ENCODE peak calls at places on chromosomes 16 and 17, in ten cellular contexts. One of them, this sample, is unnamed. For H3K4me1, the result is how much of the 10 kb centered on the place peaks cover.

GRCh38 chr16:29909398-29909797 is 9.1 kb downstream of the ASPHD1 start:
- DNase-seq in heart right ventricle: no peak
- DNase-seq in left ventricle myocardium inferior: no peak
- DNase-seq in vagina: no peak
- DNase-seq in GM23248: peak
- DNase-seq in right lobe of liver: no peak
- DNase-seq in heart left ventricle: no peak
- DNase-seq in right cardiac atrium: no peak
- DNase-seq in uterus: no peak
- DNase-seq in transverse colon: no peak
- DNase-seq in this sample: no peak

GRCh38 chr17:82356028-82356427 is 3.0 kb upstream of the TEX19 start:
- DNase-seq in heart right ventricle: no peak
- DNase-seq in left ventricle myocardium inferior: no peak
- DNase-seq in vagina: peak
- DNase-seq in GM23248: no peak
- DNase-seq in right lobe of liver: no peak
- DNase-seq in heart left ventricle: no peak
- DNase-seq in right cardiac atrium: no peak
- DNase-seq in uterus: no peak
- DNase-seq in transverse colon: no peak
- DNase-seq in this sample: no peak

GRCh38 chr16:81140930-81141780 is 45.0 kb upstream of the GCSH start:
- DNase-seq in heart right ventricle: no peak
- DNase-seq in left ventricle myocardium inferior: no peak
- DNase-seq in vagina: no peak
- DNase-seq in GM23248: peak
- DNase-seq in right lobe of liver: no peak
- DNase-seq in heart left ventricle: no peak
- DNase-seq in right cardiac atrium: no peak
- DNase-seq in uterus: no peak
- DNase-seq in transverse colon: no peak
- DNase-seq in this sample: no peak

GRCh38 chr17:45052052-45052772 is 780 bp upstream of the DCAKD start:
- DNase-seq in heart right ventricle: peak
- DNase-seq in left ventricle myocardium inferior: no peak
- DNase-seq in vagina: no peak
- DNase-seq in GM23248: peak
- DNase-seq in right lobe of liver: peak
- DNase-seq in heart left ventricle: no peak
- DNase-seq in right cardiac atrium: peak
- DNase-seq in uterus: peak
- DNase-seq in transverse colon: peak
- DNase-seq in this sample: no peak

GRCh38 chr17:63989622-63990345 is 8.4 kb upstream of the PRR29 start:
- DNase-seq in heart right ventricle: no peak
- DNase-seq in left ventricle myocardium inferior: peak
- DNase-seq in vagina: no peak
- DNase-seq in GM23248: no peak
- DNase-seq in right lobe of liver: no peak
- DNase-seq in heart left ventricle: peak
- DNase-seq in right cardiac atrium: no peak
- DNase-seq in uterus: no peak
- DNase-seq in transverse colon: no peak
- DNase-seq in this sample: no peak

GRCh38 chr16:75238853-75239371 is 12.5 kb downstream of the BCAR1 start:
- DNase-seq in heart right ventricle: peak
- DNase-seq in left ventricle myocardium inferior: no peak
- DNase-seq in vagina: no peak
- DNase-seq in GM23248: peak
- DNase-seq in right lobe of liver: no peak
- DNase-seq in heart left ventricle: no peak
- DNase-seq in right cardiac atrium: no peak
- DNase-seq in uterus: no peak
- DNase-seq in transverse colon: no peak
- DNase-seq in this sample: no peak

GRCh38 chr17:19284005-19284959 is 47.1 kb downstream of the EPN2 start:
- DNase-seq in heart right ventricle: no peak
- DNase-seq in left ventricle myocardium inferior: no peak
- DNase-seq in vagina: no peak
- DNase-seq in GM23248: no peak
- DNase-seq in right lobe of liver: no peak
- DNase-seq in heart left ventricle: no peak
- DNase-seq in right cardiac atrium: no peak
- DNase-seq in uterus: no peak
- DNase-seq in transverse colon: no peak
- DNase-seq in this sample: no peak

GRCh38 chr16:56632160-56632847 is at the start of gene MT1M:
- DNase-seq in heart right ventricle: no peak
- DNase-seq in left ventricle myocardium inferior: peak
- DNase-seq in vagina: no peak
- DNase-seq in GM23248: peak
- DNase-seq in right lobe of liver: peak
- DNase-seq in heart left ventricle: peak
- DNase-seq in right cardiac atrium: peak
- DNase-seq in uterus: peak
- DNase-seq in transverse colon: peak
- DNase-seq in this sample: peak

DNA sequence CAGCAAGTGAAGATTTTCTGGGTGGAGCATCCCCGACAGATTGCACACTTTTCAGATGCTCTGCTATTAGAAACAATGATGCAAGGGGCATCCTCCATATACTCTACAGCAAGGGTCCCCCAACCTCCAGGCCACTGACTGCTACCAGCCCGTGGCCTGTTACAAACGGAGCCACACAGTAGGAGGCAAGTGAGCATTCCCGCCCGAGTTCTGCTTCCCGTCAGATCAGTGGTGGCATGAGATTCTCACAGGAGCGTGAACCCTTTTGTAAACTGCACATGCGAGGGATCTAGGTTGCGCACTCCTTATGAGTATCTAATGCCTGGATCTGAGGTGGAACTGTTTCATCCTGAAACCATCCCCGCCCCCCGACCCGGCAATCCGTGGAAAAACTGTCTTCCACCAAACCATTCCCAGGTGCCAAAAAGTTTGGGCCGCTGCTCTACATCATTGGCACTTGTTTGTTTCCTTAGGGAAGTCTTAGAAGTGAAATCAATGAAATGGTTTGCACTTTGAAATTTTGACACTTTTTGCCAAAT is 4.6 kb downstream of the FAHD1 start:
- DNase-seq in heart right ventricle: no peak
- DNase-seq in left ventricle myocardium inferior: no peak
- DNase-seq in vagina: no peak
- DNase-seq in GM23248: no peak
- DNase-seq in right lobe of liver: no peak
- DNase-seq in heart left ventricle: no peak
- DNase-seq in right cardiac atrium: no peak
- DNase-seq in uterus: no peak
- DNase-seq in transverse colon: no peak
- DNase-seq in this sample: no peak
- H3K4me1 ChIP-seq in heart right ventricle: under half
- H3K4me1 ChIP-seq in left ventricle myocardium inferior: under half
- H3K4me1 ChIP-seq in vagina: under half
- H3K4me1 ChIP-seq in GM23248: under half
- H3K4me1 ChIP-seq in right lobe of liver: half or more
- H3K4me1 ChIP-seq in heart left ventricle: under half
- H3K4me1 ChIP-seq in right cardiac atrium: under half
- H3K4me1 ChIP-seq in uterus: under half
- H3K4me1 ChIP-seq in transverse colon: under half
- H3K4me1 ChIP-seq in this sample: under half

DNA sequence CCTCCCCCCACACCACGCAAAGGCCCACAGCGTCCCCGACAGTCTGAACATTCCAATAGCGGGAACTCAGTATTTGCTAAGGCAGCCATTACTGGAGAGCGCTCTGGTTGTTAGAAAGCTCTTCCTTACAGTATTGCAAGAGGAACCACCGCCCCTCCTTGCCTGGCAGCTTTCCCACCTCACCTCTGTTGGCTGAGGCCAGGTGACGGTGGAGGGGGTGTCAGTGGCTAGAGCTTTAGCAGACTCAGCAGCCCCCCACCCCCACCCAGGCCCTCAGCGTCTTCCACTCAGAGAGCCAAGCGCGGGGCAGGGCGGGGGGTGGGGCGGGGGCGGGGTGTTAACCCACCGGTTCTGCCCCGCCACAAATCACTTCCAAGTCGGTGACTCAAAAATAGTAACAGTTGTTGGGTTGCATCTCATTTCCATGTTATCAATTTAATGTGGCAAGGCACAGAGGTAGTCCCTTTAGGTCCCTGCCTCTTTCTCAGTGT is 2.3 kb upstream of the PLEKHH3 start:
- DNase-seq in heart right ventricle: peak
- DNase-seq in left ventricle myocardium inferior: no peak
- DNase-seq in vagina: no peak
- DNase-seq in GM23248: peak
- DNase-seq in right lobe of liver: no peak
- DNase-seq in heart left ventricle: peak
- DNase-seq in right cardiac atrium: peak
- DNase-seq in uterus: peak
- DNase-seq in transverse colon: peak
- DNase-seq in this sample: peak
- H3K4me3 ChIP-seq in heart right ventricle: peak
- H3K4me3 ChIP-seq in left ventricle myocardium inferior: peak
- H3K4me3 ChIP-seq in vagina: peak
- H3K4me3 ChIP-seq in GM23248: peak
- H3K4me3 ChIP-seq in right lobe of liver: peak
- H3K4me3 ChIP-seq in heart left ventricle: peak
- H3K4me3 ChIP-seq in right cardiac atrium: peak
- H3K4me3 ChIP-seq in uterus: peak
- H3K4me3 ChIP-seq in transverse colon: no peak
- H3K4me3 ChIP-seq in this sample: peak

GRCh38 chr16:31134625-31135534 is 647 bp downstream of the PRSS8 start:
- DNase-seq in heart right ventricle: no peak
- DNase-seq in left ventricle myocardium inferior: no peak
- DNase-seq in vagina: no peak
- DNase-seq in GM23248: peak
- DNase-seq in right lobe of liver: no peak
- DNase-seq in heart left ventricle: no peak
- DNase-seq in right cardiac atrium: no peak
- DNase-seq in uterus: no peak
- DNase-seq in transverse colon: peak
- DNase-seq in this sample: peak

GRCh38 chr16:31138621-31139578 is 3.4 kb upstream of the PRSS8 start:
- DNase-seq in heart right ventricle: no peak
- DNase-seq in left ventricle myocardium inferior: peak
- DNase-seq in vagina: peak
- DNase-seq in GM23248: peak
- DNase-seq in right lobe of liver: no peak
- DNase-seq in heart left ventricle: peak
- DNase-seq in right cardiac atrium: peak
- DNase-seq in uterus: peak
- DNase-seq in transverse colon: peak
- DNase-seq in this sample: peak

GRCh38 chr16:31134091-31134571 is 1.4 kb downstream of the PRSS8 start:
- DNase-seq in heart right ventricle: no peak
- DNase-seq in left ventricle myocardium inferior: no peak
- DNase-seq in vagina: no peak
- DNase-seq in GM23248: no peak
- DNase-seq in right lobe of liver: no peak
- DNase-seq in heart left ventricle: no peak
- DNase-seq in right cardiac atrium: no peak
- DNase-seq in uterus: no peak
- DNase-seq in transverse colon: no peak
- DNase-seq in this sample: no peak

GRCh38 chr16:31135535-31136286 is at the start of gene PRSS8:
- DNase-seq in heart right ventricle: no peak
- DNase-seq in left ventricle myocardium inferior: no peak
- DNase-seq in vagina: no peak
- DNase-seq in GM23248: no peak
- DNase-seq in right lobe of liver: peak
- DNase-seq in heart left ventricle: no peak
- DNase-seq in right cardiac atrium: no peak
- DNase-seq in uterus: no peak
- DNase-seq in transverse colon: peak
- DNase-seq in this sample: peak

DNA sequence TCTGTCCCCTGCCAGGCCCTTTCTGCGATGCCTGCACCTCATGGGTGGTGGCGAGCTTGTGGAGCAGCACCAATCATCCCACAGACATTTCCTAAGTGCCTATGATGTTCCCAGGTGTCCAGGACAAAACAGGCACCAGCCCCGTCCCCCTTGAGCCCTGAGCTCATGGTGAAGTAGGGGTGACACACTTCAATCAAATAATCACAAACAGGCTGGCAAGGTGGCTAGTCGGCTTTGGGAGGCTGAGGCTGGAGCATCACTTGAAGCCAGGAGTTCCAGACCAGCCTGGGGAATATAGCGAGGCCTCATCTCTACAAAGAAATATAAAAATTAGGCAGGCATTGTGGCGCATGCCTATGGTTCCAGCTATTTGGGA is 748 bp upstream of the PRSS8 start:
- DNase-seq in heart right ventricle: no peak
- DNase-seq in left ventricle myocardium inferior: no peak
- DNase-seq in vagina: peak
- DNase-seq in GM23248: no peak
- DNase-seq in right lobe of liver: no peak
- DNase-seq in heart left ventricle: no peak
- DNase-seq in right cardiac atrium: no peak
- DNase-seq in uterus: no peak
- DNase-seq in transverse colon: no peak
- DNase-seq in this sample: no peak
- H3K27ac ChIP-seq in heart right ventricle: no peak
- H3K27ac ChIP-seq in left ventricle myocardium inferior: no peak
- H3K27ac ChIP-seq in vagina: no peak
- H3K27ac ChIP-seq in GM23248: no peak
- H3K27ac ChIP-seq in right lobe of liver: no peak
- H3K27ac ChIP-seq in heart left ventricle: no peak
- H3K27ac ChIP-seq in right cardiac atrium: no peak
- H3K27ac ChIP-seq in uterus: no peak
- H3K27ac ChIP-seq in transverse colon: no peak
- H3K27ac ChIP-seq in this sample: peak

GRCh38 chr17:27633312-27634025 is 2.5 kb downstream of the LGALS9 start:
- DNase-seq in heart right ventricle: no peak
- DNase-seq in left ventricle myocardium inferior: no peak
- DNase-seq in vagina: no peak
- DNase-seq in GM23248: no peak
- DNase-seq in right lobe of liver: no peak
- DNase-seq in heart left ventricle: no peak
- DNase-seq in right cardiac atrium: peak
- DNase-seq in uterus: peak
- DNase-seq in transverse colon: peak
- DNase-seq in this sample: no peak

GRCh38 chr17:27631897-27632725 is 1.1 kb downstream of the LGALS9 start:
- DNase-seq in heart right ventricle: no peak
- DNase-seq in left ventricle myocardium inferior: no peak
- DNase-seq in vagina: no peak
- DNase-seq in GM23248: no peak
- DNase-seq in right lobe of liver: no peak
- DNase-seq in heart left ventricle: no peak
- DNase-seq in right cardiac atrium: peak
- DNase-seq in uterus: no peak
- DNase-seq in transverse colon: peak
- DNase-seq in this sample: no peak

GRCh38 chr17:27635275-27635823 is 4.4 kb downstream of the LGALS9 start:
- DNase-seq in heart right ventricle: no peak
- DNase-seq in left ventricle myocardium inferior: no peak
- DNase-seq in vagina: no peak
- DNase-seq in GM23248: no peak
- DNase-seq in right lobe of liver: no peak
- DNase-seq in heart left ventricle: no peak
- DNase-seq in right cardiac atrium: peak
- DNase-seq in uterus: no peak
- DNase-seq in transverse colon: peak
- DNase-seq in this sample: no peak

GRCh38 chr17:27634026-27634335 is 3.0 kb downstream of the LGALS9 start:
- DNase-seq in heart right ventricle: no peak
- DNase-seq in left ventricle myocardium inferior: no peak
- DNase-seq in vagina: no peak
- DNase-seq in GM23248: no peak
- DNase-seq in right lobe of liver: no peak
- DNase-seq in heart left ventricle: no peak
- DNase-seq in right cardiac atrium: no peak
- DNase-seq in uterus: no peak
- DNase-seq in transverse colon: no peak
- DNase-seq in this sample: no peak

GRCh38 chr17:27634781-27635180 is 3.8 kb downstream of the LGALS9 start:
- DNase-seq in heart right ventricle: no peak
- DNase-seq in left ventricle myocardium inferior: no peak
- DNase-seq in vagina: no peak
- DNase-seq in GM23248: no peak
- DNase-seq in right lobe of liver: no peak
- DNase-seq in heart left ventricle: no peak
- DNase-seq in right cardiac atrium: no peak
- DNase-seq in uterus: no peak
- DNase-seq in transverse colon: no peak
- DNase-seq in this sample: no peak
- H3K4me1 ChIP-seq in heart right ventricle: half or more
- H3K4me1 ChIP-seq in left ventricle myocardium inferior: under half
- H3K4me1 ChIP-seq in vagina: under half
- H3K4me1 ChIP-seq in GM23248: under half
- H3K4me1 ChIP-seq in right lobe of liver: under half
- H3K4me1 ChIP-seq in heart left ventricle: under half
- H3K4me1 ChIP-seq in right cardiac atrium: under half
- H3K4me1 ChIP-seq in uterus: under half
- H3K4me1 ChIP-seq in transverse colon: half or more
- H3K4me1 ChIP-seq in this sample: under half